ENCODE peak calls at places on chromosomes 16 and 17, in six cellular contexts. S is PC-3, Z is stomach, L is ovary, N is lower lobe of right lung, W is heart right ventricle. H is an unnamed sample.

GRCh38 chr17:51228177-51228576 is 31.7 kb downstream of the MBTD1 start:
- DNase-seq in N (no peak), Z (no peak), W (no peak), S (no peak), L (no peak), H (no peak)

GRCh38 chr17:71378036-71378435 is 742.8 kb upstream of the SOX9 start:
- DNase-seq in N (no peak), L (no peak), S (no peak), Z (no peak), W (no peak), H (no peak)

GRCh38 chr17:29147682-29148081 is 32.5 kb downstream of the MYO18A start:
- DNase-seq in N (no peak), W (no peak), L (no peak), S (no peak), Z (no peak), H (no peak)

GRCh38 chr16:12802048-12802447 is 1.6 kb downstream of the CPPED1 start:
- DNase-seq in Z (no peak), S (no peak), W (no peak), L (no peak), N (no peak), H (no peak)

GRCh38 chr16:65967376-65967775 is 399.1 kb upstream of the CDH5 start:
- DNase-seq in S (peak; percentile 63), W (no peak), Z (no peak), L (no peak), N (no peak), H (no peak)

GRCh38 chr16:1428511-1428910 is 2.4 kb upstream of the PERCC1 start:
- DNase-seq in N (no peak), S (no peak), W (no peak), L (no peak), Z (no peak), H (no peak)

GRCh38 chr16:7303677-7304200 is 28.9 kb upstream of the RBFOX1 start:
- DNase-seq in S (no peak), Z (no peak), N (no peak), W (no peak), L (no peak), H (no peak)

GRCh38 chr17:81056352-81056751 is 21.4 kb downstream of the BAIAP2 start:
- DNase-seq in N (no peak), Z (no peak), W (no peak), L (no peak), S (no peak), H (no peak)

GRCh38 chr17:7748098-7748775 is 30.7 kb downstream of the DNAH2 start:
- DNase-seq in L (no peak), Z (no peak), N (no peak), S (no peak), W (no peak), H (peak; percentile 16)

GRCh38 chr17:82081966-82082365 is 16.1 kb downstream of the FASN start:
- DNase-seq in Z (no peak), L (no peak), S (no peak), W (no peak), N (no peak), H (no peak)

DNA sequence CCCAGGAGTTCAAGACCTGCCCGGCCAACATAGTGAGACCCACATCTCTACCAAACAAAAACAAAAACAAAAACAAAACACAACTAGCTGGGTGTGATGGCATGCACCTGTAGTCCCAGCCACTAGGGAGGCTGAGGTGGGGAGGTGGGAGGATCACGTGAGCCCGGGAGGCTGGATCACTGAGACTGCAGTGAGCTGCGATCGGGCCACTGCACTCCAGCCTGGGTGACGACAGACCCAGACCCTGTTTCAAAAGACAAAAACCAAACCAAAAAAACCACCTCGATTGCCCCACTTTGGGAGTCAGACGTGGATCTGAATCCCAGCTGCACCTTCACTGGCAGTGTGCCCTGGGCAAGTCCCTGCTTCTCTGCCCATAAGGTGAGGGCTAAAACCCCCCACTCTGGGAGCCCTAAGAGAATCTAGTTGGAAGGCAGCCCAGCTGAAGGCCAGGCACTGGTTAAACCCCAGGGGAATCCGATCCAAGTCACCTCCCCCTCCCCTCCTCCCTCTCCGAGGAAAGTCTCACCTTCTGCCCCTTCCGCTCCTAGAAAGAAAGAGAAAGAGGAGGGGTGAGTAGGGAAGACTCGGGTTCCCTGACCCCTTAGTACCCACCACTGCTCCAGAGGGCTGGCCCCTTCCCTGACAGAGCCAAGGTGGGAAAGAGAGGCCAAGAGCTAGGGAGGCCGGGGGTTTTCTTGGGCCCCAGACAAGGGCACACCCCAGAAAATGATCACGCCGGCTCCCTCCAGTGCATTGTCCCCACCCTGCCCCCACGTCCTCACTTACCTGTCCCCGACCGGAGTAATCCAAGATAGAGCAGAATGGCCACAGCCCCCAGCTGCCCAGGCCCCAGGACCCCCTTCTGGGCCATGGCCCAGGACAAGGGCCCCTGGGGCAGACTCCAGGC is 647 bp downstream of the PRSS8 start:
- DNase-seq in Z (peak; percentile 78), S (peak; percentile 14), W (no peak), N (peak; percentile 83), L (no peak), H (no peak)
- H3K36me3 ChIP-seq in Z (peaks cover 38% of the 10 kb centered on the region), S (no peaks in the 10 kb centered on the region), W (peaks cover 12% of the 10 kb centered on the region), N (peaks cover 29% of the 10 kb centered on the region), L (no peaks in the 10 kb centered on the region), H (peaks cover 22% of the 10 kb centered on the region)

GRCh38 chr17:77371117-77371887 is 230.5 kb downstream of the SEC14L1 start:
- DNase-seq in W (no peak), S (no peak), N (peak; percentile 47), L (no peak), Z (peak; percentile 73), H (no peak)

GRCh38 chr17:77366558-77367245 is 225.9 kb downstream of the SEC14L1 start:
- DNase-seq in Z (no peak), W (peak; percentile 14), S (no peak), N (no peak), L (peak; percentile 43), H (no peak)

GRCh38 chr17:77371888-77372443 is 231.2 kb downstream of the SEC14L1 start:
- DNase-seq in L (no peak), Z (no peak), W (no peak), S (no peak), N (no peak), H (no peak)

GRCh38 chr17:77370536-77370935 is 229.8 kb downstream of the SEC14L1 start:
- DNase-seq in N (peak; percentile 15), L (no peak), W (no peak), Z (no peak), S (no peak), H (no peak)

DNA sequence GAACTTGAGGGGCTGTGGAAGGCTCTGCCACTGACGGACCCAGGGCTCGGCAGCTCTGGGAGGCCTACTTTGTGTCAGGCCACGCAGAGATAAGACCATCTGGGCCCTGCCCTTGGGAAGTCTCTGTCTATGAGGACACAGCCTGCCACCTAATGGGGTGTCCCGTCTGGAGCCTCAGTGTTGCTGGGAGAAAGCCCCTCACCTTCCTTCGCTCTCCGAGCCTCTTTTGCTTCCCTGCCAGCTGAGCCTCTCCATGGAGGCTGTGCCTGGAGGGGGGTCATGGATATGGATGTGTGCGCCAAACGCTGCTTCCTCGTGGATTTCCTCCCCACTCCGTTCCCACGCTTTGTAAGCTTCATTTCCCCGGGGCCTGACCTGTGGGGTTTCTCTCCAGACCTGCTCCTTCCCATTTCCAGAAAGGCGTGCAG is 228.8 kb downstream of the SEC14L1 start:
- DNase-seq in N (peak; percentile 25), S (no peak), L (no peak), Z (no peak), W (no peak), H (no peak)
- TF ChIP-seq CTCF in N (no peak), S (no peak), L (no peak), Z (no peak), W (no peak), H (no peak)

DNA sequence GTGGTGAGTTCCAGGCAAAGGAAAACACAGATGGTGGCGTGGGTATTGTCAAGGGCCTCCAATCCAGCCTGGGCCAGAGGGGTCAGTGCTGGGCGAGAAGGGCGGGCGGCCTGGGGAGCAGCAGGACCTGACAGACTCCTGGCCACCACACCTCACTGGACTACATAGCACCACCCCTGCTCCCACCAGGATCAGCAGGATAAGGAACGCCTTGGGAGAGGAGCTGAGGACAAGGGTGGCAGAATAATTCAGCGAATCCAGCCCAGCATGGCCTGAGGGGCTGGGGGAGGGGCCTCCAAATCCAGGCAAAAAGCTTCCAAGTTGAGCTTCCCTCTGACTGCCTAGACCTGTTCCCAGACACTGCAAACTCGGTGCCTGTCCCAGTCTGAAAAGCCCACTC is 6.5 kb downstream of the DLX4 start:
- DNase-seq in N (no peak), Z (no peak), W (no peak), L (no peak), S (no peak), H (no peak)
- H3K4me1 ChIP-seq in N (peaks cover 14% of the 10 kb centered on the region), Z (peaks cover 14% of the 10 kb centered on the region), W (peaks cover 15% of the 10 kb centered on the region), L (peaks cover 10% of the 10 kb centered on the region), S (no peaks in the 10 kb centered on the region), H (peaks cover 13% of the 10 kb centered on the region)

GRCh38 chr16:84765606-84766580 is 53.9 kb upstream of the CRISPLD2 start:
- DNase-seq in W (no peak), Z (no peak), S (no peak), L (no peak), N (no peak), H (no peak)

GRCh38 chr16:84761448-84762368 is 58.1 kb upstream of the CRISPLD2 start:
- DNase-seq in W (no peak), N (no peak), Z (no peak), S (no peak), L (no peak), H (no peak)

GRCh38 chr16:84763629-84764028 is 56.2 kb upstream of the CRISPLD2 start:
- DNase-seq in Z (no peak), S (no peak), L (no peak), N (no peak), W (no peak), H (no peak)

GRCh38 chr16:84764970-84765369 is 54.8 kb upstream of the CRISPLD2 start:
- DNase-seq in Z (no peak), N (no peak), L (no peak), S (no peak), W (no peak), H (no peak)

DNA sequence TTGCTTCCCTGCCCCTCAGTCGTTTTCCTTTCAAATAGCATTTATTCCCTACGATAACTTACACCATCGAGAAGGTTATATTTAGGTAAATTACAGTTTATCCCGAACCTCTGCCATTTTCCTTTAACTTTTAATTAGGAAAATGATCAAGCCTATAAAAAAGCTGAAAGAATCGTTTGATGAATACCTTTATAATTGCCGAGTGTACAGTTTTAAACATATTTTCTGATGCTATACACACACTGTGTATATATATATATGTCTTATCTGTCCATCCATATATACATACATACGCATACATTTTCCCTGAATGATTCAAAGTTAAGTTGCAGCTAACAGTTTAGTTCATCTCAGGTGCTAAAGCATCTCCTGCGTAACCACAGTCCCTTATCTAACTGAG is 56.6 kb upstream of the CRISPLD2 start:
- DNase-seq in S (no peak), N (no peak), Z (no peak), W (no peak), L (no peak), H (no peak)
- H3K36me3 ChIP-seq in S (peaks cover 43% of the 10 kb centered on the region), N (peaks cover 89% of the 10 kb centered on the region), Z (peaks cover 89% of the 10 kb centered on the region), W (no peaks in the 10 kb centered on the region), L (no peaks in the 10 kb centered on the region), H (peaks cover 68% of the 10 kb centered on the region)

GRCh38 chr17:74217036-74217725 is 3.8 kb downstream of the TTYH2 start:
- DNase-seq in W (no peak), N (no peak), L (no peak), Z (no peak), S (no peak), H (no peak)
- TF ChIP-seq CTCF in W (no peak), N (no peak), L (no peak), Z (no peak), S (no peak), H (no peak)

GRCh38 chr16:11208916-11209665 is 46.9 kb downstream of the SOCS1 start:
- DNase-seq in N (peak; percentile 61), Z (no peak), L (no peak), W (no peak), S (no peak), H (no peak)
- H3K4me1 ChIP-seq in N (peaks cover 15% of the 10 kb centered on the region), Z (no peaks in the 10 kb centered on the region), L (peaks cover 3% of the 10 kb centered on the region), W (peaks cover 4% of the 10 kb centered on the region), S (no peaks in the 10 kb centered on the region), H (no peaks in the 10 kb centered on the region)